ENCODE peak calls at places on chromosomes 7 and 10, in nine cellular contexts. One of them, this sample, is unnamed.

GRCh38 chr7:155918720-155919399 is 106.6 kb upstream of the SHH start:
- DNase-seq in cardiac fibroblast: peak; percentile 74
- DNase-seq in adrenal gland: peak; percentile 88
- DNase-seq in glutamatergic neuron: no peak
- DNase-seq in transverse colon: peak; percentile 72
- DNase-seq in heart left ventricle: no peak
- DNase-seq in OCI-LY7: no peak
- DNase-seq in PC-9: peak; percentile 99
- DNase-seq in K562: no peak
- DNase-seq in this sample: no peak

GRCh38 chr10:87642988-87643387 is 16.7 kb upstream of the PAPSS2 start:
- DNase-seq in OCI-LY7: no peak
- DNase-seq in K562: no peak
- DNase-seq in PC-9: no peak
- DNase-seq in adrenal gland: no peak
- DNase-seq in heart left ventricle: no peak
- DNase-seq in glutamatergic neuron: no peak
- DNase-seq in transverse colon: no peak
- DNase-seq in cardiac fibroblast: peak; percentile 6
- DNase-seq in this sample: no peak

GRCh38 chr7:71598553-71598952 is 466.6 kb downstream of the GALNT17 start:
- DNase-seq in glutamatergic neuron: no peak
- DNase-seq in PC-9: no peak
- DNase-seq in transverse colon: no peak
- DNase-seq in heart left ventricle: no peak
- DNase-seq in adrenal gland: no peak
- DNase-seq in OCI-LY7: no peak
- DNase-seq in cardiac fibroblast: no peak
- DNase-seq in K562: no peak
- DNase-seq in this sample: no peak

GRCh38 chr7:159097661-159098423 is 46.8 kb downstream of the VIPR2 start:
- DNase-seq in OCI-LY7: no peak
- DNase-seq in adrenal gland: no peak
- DNase-seq in heart left ventricle: peak; percentile 45
- DNase-seq in cardiac fibroblast: no peak
- DNase-seq in PC-9: no peak
- DNase-seq in transverse colon: peak; percentile 4
- DNase-seq in K562: no peak
- DNase-seq in glutamatergic neuron: no peak
- DNase-seq in this sample: no peak

GRCh38 chr7:47602272-47603004 is 20.5 kb upstream of the TNS3 start:
- DNase-seq in K562: no peak
- DNase-seq in glutamatergic neuron: no peak
- DNase-seq in transverse colon: no peak
- DNase-seq in heart left ventricle: no peak
- DNase-seq in adrenal gland: no peak
- DNase-seq in OCI-LY7: no peak
- DNase-seq in cardiac fibroblast: no peak
- DNase-seq in PC-9: peak; percentile 92
- DNase-seq in this sample: no peak

GRCh38 chr7:120942861-120943260 is 7.7 kb upstream of the ING3 start:
- DNase-seq in heart left ventricle: no peak
- DNase-seq in K562: no peak
- DNase-seq in PC-9: no peak
- DNase-seq in transverse colon: no peak
- DNase-seq in glutamatergic neuron: no peak
- DNase-seq in adrenal gland: no peak
- DNase-seq in cardiac fibroblast: no peak
- DNase-seq in OCI-LY7: no peak
- DNase-seq in this sample: no peak

GRCh38 chr10:130407052-130407451 is 270.9 kb downstream of the GLRX3 start:
- DNase-seq in PC-9: no peak
- DNase-seq in transverse colon: no peak
- DNase-seq in glutamatergic neuron: no peak
- DNase-seq in cardiac fibroblast: no peak
- DNase-seq in heart left ventricle: no peak
- DNase-seq in adrenal gland: no peak
- DNase-seq in K562: no peak
- DNase-seq in OCI-LY7: no peak
- DNase-seq in this sample: no peak

GRCh38 chr10:1379601-1380000 is 323.4 kb downstream of the WDR37 start:
- DNase-seq in glutamatergic neuron: no peak
- DNase-seq in transverse colon: no peak
- DNase-seq in cardiac fibroblast: no peak
- DNase-seq in adrenal gland: no peak
- DNase-seq in heart left ventricle: no peak
- DNase-seq in PC-9: no peak
- DNase-seq in K562: no peak
- DNase-seq in OCI-LY7: no peak
- DNase-seq in this sample: peak; percentile 17

GRCh38 chr10:61735879-61736278 is 73.2 kb downstream of the CABCOCO1 start:
- DNase-seq in PC-9: no peak
- DNase-seq in adrenal gland: no peak
- DNase-seq in cardiac fibroblast: no peak
- DNase-seq in transverse colon: no peak
- DNase-seq in K562: no peak
- DNase-seq in glutamatergic neuron: no peak
- DNase-seq in heart left ventricle: no peak
- DNase-seq in OCI-LY7: no peak
- DNase-seq in this sample: no peak

GRCh38 chr7:6430271-6430940 is 17.3 kb downstream of the DAGLB start:
- DNase-seq in OCI-LY7: peak; percentile 31
- DNase-seq in adrenal gland: no peak
- DNase-seq in cardiac fibroblast: peak; percentile 72
- DNase-seq in glutamatergic neuron: no peak
- DNase-seq in K562: no peak
- DNase-seq in heart left ventricle: no peak
- DNase-seq in PC-9: no peak
- DNase-seq in transverse colon: no peak
- DNase-seq in this sample: peak; percentile 53

GRCh38 chr7:101487753-101488152 is 125.1 kb downstream of the COL26A1 start:
- DNase-seq in PC-9: no peak
- DNase-seq in OCI-LY7: no peak
- DNase-seq in transverse colon: no peak
- DNase-seq in adrenal gland: no peak
- DNase-seq in cardiac fibroblast: no peak
- DNase-seq in heart left ventricle: no peak
- DNase-seq in K562: no peak
- DNase-seq in glutamatergic neuron: no peak
- DNase-seq in this sample: no peak

GRCh38 chr7:157612664-157613561 is 276.1 kb downstream of the DNAJB6 start:
- DNase-seq in PC-9: no peak
- DNase-seq in OCI-LY7: no peak
- DNase-seq in transverse colon: peak; percentile 43
- DNase-seq in K562: no peak
- DNase-seq in glutamatergic neuron: no peak
- DNase-seq in heart left ventricle: peak; percentile 57
- DNase-seq in adrenal gland: peak; percentile 28
- DNase-seq in cardiac fibroblast: no peak
- DNase-seq in this sample: no peak

GRCh38 chr10:112515852-112516251 is 68.8 kb downstream of the VTI1A start:
- DNase-seq in OCI-LY7: no peak
- DNase-seq in transverse colon: no peak
- DNase-seq in glutamatergic neuron: no peak
- DNase-seq in PC-9: no peak
- DNase-seq in cardiac fibroblast: no peak
- DNase-seq in adrenal gland: no peak
- DNase-seq in heart left ventricle: no peak
- DNase-seq in K562: no peak
- DNase-seq in this sample: no peak

GRCh38 chr10:129927351-129928120 is 36.5 kb downstream of the EBF3 start:
- DNase-seq in glutamatergic neuron: peak; percentile 5
- DNase-seq in transverse colon: no peak
- DNase-seq in PC-9: no peak
- DNase-seq in cardiac fibroblast: no peak
- DNase-seq in OCI-LY7: no peak
- DNase-seq in K562: no peak
- DNase-seq in heart left ventricle: no peak
- DNase-seq in adrenal gland: no peak
- DNase-seq in this sample: no peak

GRCh38 chr7:83547526-83547925 is 101.4 kb downstream of the SEMA3E start:
- DNase-seq in glutamatergic neuron: no peak
- DNase-seq in K562: no peak
- DNase-seq in OCI-LY7: no peak
- DNase-seq in cardiac fibroblast: peak; percentile 26
- DNase-seq in PC-9: peak; percentile 59
- DNase-seq in heart left ventricle: no peak
- DNase-seq in transverse colon: no peak
- DNase-seq in adrenal gland: no peak
- DNase-seq in this sample: no peak

GRCh38 chr10:76117949-76118348 is 686.5 kb downstream of the LRMDA start:
- DNase-seq in transverse colon: no peak
- DNase-seq in OCI-LY7: no peak
- DNase-seq in PC-9: peak; percentile 57
- DNase-seq in glutamatergic neuron: no peak
- DNase-seq in adrenal gland: no peak
- DNase-seq in cardiac fibroblast: peak; percentile 71
- DNase-seq in K562: no peak
- DNase-seq in heart left ventricle: no peak
- DNase-seq in this sample: no peak

GRCh38 chr10:117175215-117175900 is 21.9 kb upstream of the KCNK18 start:
- DNase-seq in glutamatergic neuron: peak; percentile 40
- DNase-seq in K562: no peak
- DNase-seq in transverse colon: peak; percentile 22
- DNase-seq in cardiac fibroblast: no peak
- DNase-seq in PC-9: no peak
- DNase-seq in adrenal gland: no peak
- DNase-seq in heart left ventricle: no peak
- DNase-seq in OCI-LY7: no peak
- DNase-seq in this sample: no peak
- TF ChIP-seq CTCF in glutamatergic neuron: no peak
- TF ChIP-seq CTCF in K562: no peak
- TF ChIP-seq CTCF in transverse colon: no peak
- TF ChIP-seq CTCF in cardiac fibroblast: no peak
- TF ChIP-seq CTCF in PC-9: no peak
- TF ChIP-seq CTCF in adrenal gland: peak; percentile 5
- TF ChIP-seq CTCF in heart left ventricle: no peak
- TF ChIP-seq CTCF in OCI-LY7: peak; percentile 55
- TF ChIP-seq CTCF in this sample: peak; percentile 20

DNA sequence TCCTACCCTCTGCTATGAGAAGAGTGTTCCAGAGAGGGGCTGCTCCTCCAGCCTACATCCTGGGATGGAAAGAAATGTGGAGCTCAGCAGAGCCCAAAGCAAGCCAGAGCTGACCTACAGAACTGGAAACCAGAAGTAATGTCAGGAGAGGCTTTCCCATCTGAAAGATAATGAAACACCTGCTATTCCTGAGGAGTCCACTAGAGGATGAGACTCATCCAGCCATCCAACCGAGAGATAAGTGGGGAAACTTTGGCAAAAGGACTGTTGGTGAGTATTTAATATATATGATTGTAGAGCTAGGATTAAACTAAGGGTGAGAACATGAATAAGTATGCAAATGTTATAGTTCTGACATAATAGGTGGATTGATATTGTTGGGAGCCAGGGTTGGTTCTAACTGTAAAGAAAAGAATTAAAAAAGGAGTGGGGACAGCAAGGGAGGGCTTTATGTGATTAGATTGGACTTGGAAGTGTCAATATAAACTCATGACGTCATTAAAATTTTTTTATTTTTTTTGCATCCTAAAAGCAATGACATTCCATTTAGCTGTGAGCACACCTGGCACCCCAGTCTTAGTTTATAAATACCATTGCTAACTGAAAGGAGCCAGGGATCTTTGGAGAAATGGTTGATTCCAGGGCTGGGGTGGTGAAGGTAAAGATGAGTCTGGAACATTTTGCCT is 312.8 kb upstream of the NFE2L3 start:
- DNase-seq in K562: peak; percentile 15
- DNase-seq in OCI-LY7: no peak
- DNase-seq in glutamatergic neuron: no peak
- DNase-seq in heart left ventricle: no peak
- DNase-seq in transverse colon: no peak
- DNase-seq in adrenal gland: no peak
- DNase-seq in PC-9: no peak
- DNase-seq in cardiac fibroblast: no peak
- DNase-seq in this sample: no peak
- TF ChIP-seq CTCF in K562: peak; percentile 53
- TF ChIP-seq CTCF in OCI-LY7: peak; percentile 67
- TF ChIP-seq CTCF in glutamatergic neuron: peak; percentile 57
- TF ChIP-seq CTCF in heart left ventricle: no peak
- TF ChIP-seq CTCF in transverse colon: peak; percentile 19
- TF ChIP-seq CTCF in adrenal gland: peak; percentile 40
- TF ChIP-seq CTCF in PC-9: peak; percentile 62
- TF ChIP-seq CTCF in cardiac fibroblast: peak; percentile 48
- TF ChIP-seq CTCF in this sample: peak; percentile 14

GRCh38 chr7:141792526-141792925 is 2.5 kb downstream of the TAS2R5 start:
- DNase-seq in heart left ventricle: no peak
- DNase-seq in OCI-LY7: no peak
- DNase-seq in K562: no peak
- DNase-seq in cardiac fibroblast: no peak
- DNase-seq in PC-9: no peak
- DNase-seq in glutamatergic neuron: no peak
- DNase-seq in adrenal gland: no peak
- DNase-seq in transverse colon: no peak
- DNase-seq in this sample: no peak
- TF ChIP-seq CTCF in heart left ventricle: no peak
- TF ChIP-seq CTCF in OCI-LY7: no peak
- TF ChIP-seq CTCF in K562: no peak
- TF ChIP-seq CTCF in cardiac fibroblast: no peak
- TF ChIP-seq CTCF in PC-9: no peak
- TF ChIP-seq CTCF in glutamatergic neuron: no peak
- TF ChIP-seq CTCF in adrenal gland: no peak
- TF ChIP-seq CTCF in transverse colon: no peak
- TF ChIP-seq CTCF in this sample: no peak

DNA sequence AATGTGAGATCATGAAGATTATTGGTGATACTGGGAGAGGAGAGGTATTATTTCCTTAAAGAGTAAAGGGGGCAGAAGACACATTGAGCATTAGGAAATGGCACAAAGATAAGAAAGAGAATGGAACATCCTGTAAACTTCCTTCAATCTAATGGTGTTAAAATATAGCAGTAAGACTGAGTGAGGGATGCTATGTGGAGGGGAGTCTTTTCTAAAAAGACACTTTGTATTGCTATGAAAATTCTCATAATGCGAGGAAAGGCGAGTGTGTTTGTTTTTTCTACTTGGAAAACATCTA is 405.2 kb downstream of the ARL4A start:
- DNase-seq in transverse colon: no peak
- DNase-seq in heart left ventricle: no peak
- DNase-seq in adrenal gland: no peak
- DNase-seq in glutamatergic neuron: no peak
- DNase-seq in cardiac fibroblast: no peak
- DNase-seq in PC-9: no peak
- DNase-seq in K562: no peak
- DNase-seq in OCI-LY7: no peak
- DNase-seq in this sample: no peak
- TF ChIP-seq CTCF in transverse colon: no peak
- TF ChIP-seq CTCF in heart left ventricle: no peak
- TF ChIP-seq CTCF in adrenal gland: no peak
- TF ChIP-seq CTCF in glutamatergic neuron: no peak
- TF ChIP-seq CTCF in cardiac fibroblast: no peak
- TF ChIP-seq CTCF in PC-9: no peak
- TF ChIP-seq CTCF in K562: no peak
- TF ChIP-seq CTCF in OCI-LY7: no peak
- TF ChIP-seq CTCF in this sample: no peak

This sample was measured in CD14-positive monocyte.